ENCODE peak calls at places on chromosomes 5 and 9, in four cellular contexts. J is GM12878, F is HepG2, M is K562. O is an unnamed sample.
A peak's percentile ranks its signal among the peaks of the same experiment; 100 is the strongest.

GRCh38 chr5:171367424-171368370 is 20.0 kb upstream of the NPM1 start:
- DNase-seq in J (no peak), F (no peak), M (no peak), O (no peak)

GRCh38 chr9:113909421-113909820 is 33.3 kb downstream of the ZNF618 start:
- DNase-seq in J (no peak), F (no peak), M (no peak), O (no peak)

GRCh38 chr5:124156408-124157027 is 589.9 kb downstream of the ZNF608 start:
- DNase-seq in J (no peak), F (no peak), M (no peak), O (no peak)

GRCh38 chr9:93949694-93950449 is 5.3 kb downstream of the BARX1 start:
- DNase-seq in J (no peak), F (no peak), M (peak; percentile 43), O (no peak)

GRCh38 chr9:124593080-124594058 is 86.2 kb upstream of the NR5A1 start:
- DNase-seq in J (no peak), F (no peak), M (peak; percentile 42), O (no peak)

GRCh38 chr9:70093944-70094343 is 50.3 kb downstream of the MAMDC2 start:
- DNase-seq in J (no peak), F (no peak), M (no peak), O (no peak)

GRCh38 chr5:157273131-157273556 is 7.2 kb downstream of the CYFIP2 start:
- DNase-seq in J (peak; percentile 61), F (no peak), M (no peak), O (no peak)

GRCh38 chr9:115300116-115300515 is 182.2 kb upstream of the TNC start:
- DNase-seq in J (no peak), F (no peak), M (no peak), O (no peak)

GRCh38 chr5:169742773-169743296 is 105.8 kb downstream of the DOCK2 start:
- DNase-seq in J (no peak), F (no peak), M (no peak), O (no peak)

GRCh38 chr9:22229069-22229468 is 217.6 kb upstream of the DMRTA1 start:
- DNase-seq in J (no peak), F (no peak), M (no peak), O (no peak)

GRCh38 chr9:17480966-17481365 is 97.9 kb upstream of the SH3GL2 start:
- DNase-seq in J (no peak), F (no peak), M (no peak), O (no peak)

GRCh38 chr9:114275246-114275994 is 47.5 kb upstream of the ORM1 start:
- DNase-seq in J (no peak), F (no peak), M (no peak), O (no peak)

GRCh38 chr9:35695801-35696420 is 6.2 kb upstream of the TPM2 start:
- DNase-seq in J (no peak), F (no peak), M (no peak), O (no peak)

GRCh38 chr5:158433634-158434033 is 574.7 kb upstream of the CLINT1 start:
- DNase-seq in J (no peak), F (no peak), M (no peak), O (no peak)

GRCh38 chr5:115946655-115947054 is 15.6 kb upstream of the LVRN start:
- DNase-seq in J (no peak), F (no peak), M (no peak), O (no peak)

DNA sequence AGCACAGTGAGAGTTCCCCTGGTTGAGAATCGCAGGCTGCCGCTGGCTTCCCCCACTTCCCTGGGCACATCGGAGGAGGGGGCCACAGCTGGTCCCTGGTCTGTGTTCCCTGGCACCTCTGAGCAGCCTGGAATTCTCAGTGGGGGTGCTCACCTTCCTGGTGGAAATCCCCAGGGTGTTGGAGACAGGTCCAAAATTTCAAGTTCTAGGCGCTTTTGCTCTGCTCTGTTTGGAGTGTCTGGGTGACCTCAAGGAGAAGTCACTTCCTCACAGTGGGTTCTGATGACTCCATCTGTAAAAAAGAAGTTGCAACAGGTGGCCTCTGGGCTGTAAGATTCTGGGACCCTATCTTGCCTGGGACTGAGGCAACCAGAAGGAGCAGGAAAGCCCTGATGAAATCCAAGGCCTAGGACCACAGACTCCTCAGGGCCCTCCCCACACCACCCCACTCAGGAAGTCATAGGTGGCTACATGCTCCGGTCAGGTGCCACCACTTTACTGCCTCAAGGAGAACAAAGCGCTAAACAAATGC is at the start of gene TRAF1:
- DNase-seq in J (no peak), F (no peak), M (no peak), O (no peak)
- TF ChIP-seq RFX5 in J (no peak), F (no peak), M (no peak), O (no peak)

DNA sequence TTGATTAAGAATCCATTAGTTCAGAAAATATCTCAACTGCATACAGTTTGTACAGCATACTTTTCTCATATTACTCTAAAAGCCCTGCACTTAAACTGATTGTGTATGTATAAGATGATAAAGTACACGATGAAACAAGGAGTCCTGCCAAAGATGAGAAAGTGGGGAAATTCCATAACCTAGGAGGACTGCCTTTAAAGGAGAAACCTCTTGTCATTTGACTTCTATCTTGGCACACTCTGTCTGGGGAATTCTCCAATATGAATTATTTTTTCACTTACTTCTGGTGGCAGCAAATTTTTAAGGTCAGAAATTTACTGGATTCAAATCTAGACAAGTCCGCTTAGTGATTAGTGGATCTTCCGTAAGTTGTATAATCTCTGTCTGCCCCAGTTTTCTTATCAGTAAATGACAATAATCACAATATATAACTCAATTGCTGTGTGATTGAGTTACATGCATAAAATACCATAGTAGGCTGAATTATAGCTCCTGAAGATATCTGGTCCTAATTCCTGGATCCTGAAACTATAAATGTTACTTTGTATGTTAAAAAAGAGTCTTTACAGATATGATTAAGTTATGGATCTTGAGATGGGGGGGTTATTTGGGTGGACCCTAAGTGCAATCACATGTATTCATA is 17.0 kb upstream of the ISOC1 start:
- DNase-seq in J (no peak), F (no peak), M (no peak), O (no peak)
- TF ChIP-seq CHD4 in J (no peak), F (no peak), M (no peak), O (no peak)

GRCh38 chr9:129237195-129237611 is 59.1 kb upstream of the IER5L start:
- DNase-seq in J (no peak), F (no peak), M (peak; percentile 68), O (peak; percentile 41)
- TF ChIP-seq RFX5 in J (no peak), F (no peak), M (no peak), O (no peak)

DNA sequence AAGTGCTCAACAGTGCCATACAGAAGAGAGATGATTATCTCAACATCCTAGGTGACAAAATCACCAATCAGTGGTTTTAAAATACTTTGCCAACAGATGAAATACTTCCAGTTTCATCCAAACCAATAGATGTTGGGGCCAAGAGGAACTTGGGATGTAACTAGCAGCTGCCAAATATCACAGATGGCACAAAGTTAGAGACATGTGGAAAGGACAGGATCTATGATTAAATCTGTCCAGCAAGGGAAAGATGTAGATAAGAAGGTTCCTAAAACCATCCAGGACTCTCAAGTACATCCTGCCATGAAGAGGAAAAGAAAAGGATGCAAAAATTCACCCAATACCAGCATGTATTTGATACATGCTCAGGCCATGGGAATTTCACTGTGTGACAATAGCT is 23.7 kb downstream of the TRPM3 start:
- DNase-seq in J (no peak), F (no peak), M (no peak), O (no peak)
- TF ChIP-seq CHD4 in J (no peak), F (no peak), M (no peak), O (no peak)

DNA sequence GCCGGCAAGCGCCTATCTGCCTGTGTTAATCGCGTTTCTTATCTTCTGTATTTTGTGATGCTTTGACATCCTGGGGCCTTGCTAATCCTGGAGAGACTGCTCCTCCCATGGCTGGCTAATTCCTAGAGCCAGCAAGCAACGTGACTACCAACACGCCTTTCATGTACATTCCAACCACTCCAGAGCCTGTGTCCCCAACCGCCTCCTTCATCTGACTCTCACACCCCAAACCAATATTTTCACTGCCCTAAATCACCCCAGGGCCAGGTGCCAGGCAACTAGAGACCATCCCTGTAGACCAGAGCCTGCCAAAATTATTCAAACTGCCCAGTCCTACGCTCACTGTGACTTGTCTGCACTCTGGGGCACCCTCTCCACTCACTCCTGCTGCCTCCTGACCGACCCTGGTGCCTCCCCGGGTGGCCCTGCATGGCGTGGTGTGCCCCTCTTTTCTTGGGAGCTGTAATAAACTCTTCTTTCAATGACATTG is 50.5 kb upstream of the COL5A1 start:
- DNase-seq in J (no peak), F (no peak), M (no peak), O (no peak)
- TF ChIP-seq RFX5 in J (no peak), F (no peak), M (no peak), O (no peak)

GRCh38 chr5:127550652-127551409 is 33.4 kb downstream of the PRRC1 start:
- DNase-seq in J (no peak), F (no peak), M (no peak), O (no peak)
- TF ChIP-seq CHD4 in J (no peak), F (no peak), M (no peak), O (no peak)

GRCh38 chr5:58002318-58002717 is 457.6 kb downstream of the PLK2 start:
- DNase-seq in J (no peak), F (no peak), M (no peak), O (peak; percentile 7)
- TF ChIP-seq RFX5 in J (no peak), F (no peak), M (no peak), O (no peak)

O was measured in A549.